ENCODE peak calls at places on chromosomes 12 and 14, in nine cellular contexts. One of them, this sample, is unnamed.

GRCh38 chr12:27549801-27550652 is 26.0 kb downstream of the PPFIBP1 start:
- DNase-seq in type B pancreatic cell: no peak
- DNase-seq in HuH-7.5: peak
- DNase-seq in mucosa of gallbladder: peak
- DNase-seq in ELF-1: peak
- DNase-seq in thoracic aorta: peak
- DNase-seq in MCF 10A: peak
- DNase-seq in hypothalamus: peak
- DNase-seq in stimulated activated CD4-positive, alpha-beta T cell treated with anti-CD3 and anti-CD28 coated beads, Interleukin-2, amount 100 ng/mL, for 24 hours: no peak
- DNase-seq in this sample: peak

GRCh38 chr12:104296718-104297117 is 6.8 kb upstream of the EID3 start:
- DNase-seq in type B pancreatic cell: no peak
- DNase-seq in HuH-7.5: no peak
- DNase-seq in mucosa of gallbladder: no peak
- DNase-seq in ELF-1: no peak
- DNase-seq in thoracic aorta: no peak
- DNase-seq in MCF 10A: no peak
- DNase-seq in hypothalamus: no peak
- DNase-seq in stimulated activated CD4-positive, alpha-beta T cell treated with anti-CD3 and anti-CD28 coated beads, Interleukin-2, amount 100 ng/mL, for 24 hours: no peak
- DNase-seq in this sample: no peak

GRCh38 chr12:51247523-51248206 is 9.0 kb downstream of the DAZAP2 start:
- DNase-seq in type B pancreatic cell: no peak
- DNase-seq in HuH-7.5: no peak
- DNase-seq in mucosa of gallbladder: no peak
- DNase-seq in ELF-1: no peak
- DNase-seq in thoracic aorta: no peak
- DNase-seq in MCF 10A: no peak
- DNase-seq in hypothalamus: no peak
- DNase-seq in stimulated activated CD4-positive, alpha-beta T cell treated with anti-CD3 and anti-CD28 coated beads, Interleukin-2, amount 100 ng/mL, for 24 hours: no peak
- DNase-seq in this sample: peak

GRCh38 chr12:131323879-131324278 is 370.2 kb downstream of the ADGRD1 start:
- DNase-seq in type B pancreatic cell: no peak
- DNase-seq in HuH-7.5: no peak
- DNase-seq in mucosa of gallbladder: no peak
- DNase-seq in ELF-1: no peak
- DNase-seq in thoracic aorta: no peak
- DNase-seq in MCF 10A: no peak
- DNase-seq in hypothalamus: no peak
- DNase-seq in stimulated activated CD4-positive, alpha-beta T cell treated with anti-CD3 and anti-CD28 coated beads, Interleukin-2, amount 100 ng/mL, for 24 hours: no peak
- DNase-seq in this sample: no peak

GRCh38 chr12:95623554-95624170 is 72.4 kb upstream of the USP44 start:
- DNase-seq in type B pancreatic cell: no peak
- DNase-seq in HuH-7.5: peak
- DNase-seq in mucosa of gallbladder: peak
- DNase-seq in ELF-1: peak
- DNase-seq in thoracic aorta: no peak
- DNase-seq in MCF 10A: peak
- DNase-seq in hypothalamus: peak
- DNase-seq in stimulated activated CD4-positive, alpha-beta T cell treated with anti-CD3 and anti-CD28 coated beads, Interleukin-2, amount 100 ng/mL, for 24 hours: peak
- DNase-seq in this sample: peak

GRCh38 chr14:24092960-24093900 is 881 bp upstream of the PCK2 start:
- DNase-seq in type B pancreatic cell: no peak
- DNase-seq in HuH-7.5: no peak
- DNase-seq in mucosa of gallbladder: no peak
- DNase-seq in ELF-1: no peak
- DNase-seq in thoracic aorta: no peak
- DNase-seq in MCF 10A: no peak
- DNase-seq in hypothalamus: no peak
- DNase-seq in stimulated activated CD4-positive, alpha-beta T cell treated with anti-CD3 and anti-CD28 coated beads, Interleukin-2, amount 100 ng/mL, for 24 hours: no peak
- DNase-seq in this sample: no peak

GRCh38 chr12:109731231-109731731 is 17.7 kb downstream of the FAM222A start:
- DNase-seq in type B pancreatic cell: no peak
- DNase-seq in HuH-7.5: no peak
- DNase-seq in mucosa of gallbladder: no peak
- DNase-seq in ELF-1: no peak
- DNase-seq in thoracic aorta: no peak
- DNase-seq in MCF 10A: no peak
- DNase-seq in hypothalamus: no peak
- DNase-seq in stimulated activated CD4-positive, alpha-beta T cell treated with anti-CD3 and anti-CD28 coated beads, Interleukin-2, amount 100 ng/mL, for 24 hours: no peak
- DNase-seq in this sample: no peak

GRCh38 chr12:124786065-124786964 is 77.3 kb downstream of the SCARB1 start:
- DNase-seq in type B pancreatic cell: peak
- DNase-seq in HuH-7.5: no peak
- DNase-seq in mucosa of gallbladder: peak
- DNase-seq in ELF-1: peak
- DNase-seq in thoracic aorta: peak
- DNase-seq in MCF 10A: no peak
- DNase-seq in hypothalamus: peak
- DNase-seq in stimulated activated CD4-positive, alpha-beta T cell treated with anti-CD3 and anti-CD28 coated beads, Interleukin-2, amount 100 ng/mL, for 24 hours: no peak
- DNase-seq in this sample: no peak

GRCh38 chr12:120999191-121000120 is 16.8 kb downstream of the C12orf43 start:
- DNase-seq in type B pancreatic cell: no peak
- DNase-seq in HuH-7.5: no peak
- DNase-seq in mucosa of gallbladder: no peak
- DNase-seq in ELF-1: peak
- DNase-seq in thoracic aorta: no peak
- DNase-seq in MCF 10A: no peak
- DNase-seq in hypothalamus: no peak
- DNase-seq in stimulated activated CD4-positive, alpha-beta T cell treated with anti-CD3 and anti-CD28 coated beads, Interleukin-2, amount 100 ng/mL, for 24 hours: peak
- DNase-seq in this sample: no peak

GRCh38 chr14:76320486-76320885 is 55.5 kb upstream of the ESRRB start:
- DNase-seq in type B pancreatic cell: no peak
- DNase-seq in HuH-7.5: no peak
- DNase-seq in mucosa of gallbladder: no peak
- DNase-seq in ELF-1: no peak
- DNase-seq in thoracic aorta: no peak
- DNase-seq in MCF 10A: no peak
- DNase-seq in hypothalamus: no peak
- DNase-seq in stimulated activated CD4-positive, alpha-beta T cell treated with anti-CD3 and anti-CD28 coated beads, Interleukin-2, amount 100 ng/mL, for 24 hours: no peak
- DNase-seq in this sample: no peak

GRCh38 chr14:30295980-30296379 is 263.0 kb upstream of the G2E3 start:
- DNase-seq in type B pancreatic cell: no peak
- DNase-seq in HuH-7.5: no peak
- DNase-seq in mucosa of gallbladder: no peak
- DNase-seq in ELF-1: no peak
- DNase-seq in thoracic aorta: no peak
- DNase-seq in MCF 10A: peak
- DNase-seq in hypothalamus: no peak
- DNase-seq in stimulated activated CD4-positive, alpha-beta T cell treated with anti-CD3 and anti-CD28 coated beads, Interleukin-2, amount 100 ng/mL, for 24 hours: no peak
- DNase-seq in this sample: no peak

GRCh38 chr12:19031032-19031431 is 98.5 kb upstream of the PLEKHA5 start:
- DNase-seq in type B pancreatic cell: no peak
- DNase-seq in HuH-7.5: no peak
- DNase-seq in mucosa of gallbladder: no peak
- DNase-seq in ELF-1: no peak
- DNase-seq in thoracic aorta: no peak
- DNase-seq in MCF 10A: peak
- DNase-seq in hypothalamus: no peak
- DNase-seq in stimulated activated CD4-positive, alpha-beta T cell treated with anti-CD3 and anti-CD28 coated beads, Interleukin-2, amount 100 ng/mL, for 24 hours: no peak
- DNase-seq in this sample: peak

GRCh38 chr12:1758887-1759286 is 61.5 kb upstream of the LRTM2 start:
- DNase-seq in type B pancreatic cell: no peak
- DNase-seq in HuH-7.5: no peak
- DNase-seq in mucosa of gallbladder: no peak
- DNase-seq in ELF-1: no peak
- DNase-seq in thoracic aorta: no peak
- DNase-seq in MCF 10A: no peak
- DNase-seq in hypothalamus: no peak
- DNase-seq in stimulated activated CD4-positive, alpha-beta T cell treated with anti-CD3 and anti-CD28 coated beads, Interleukin-2, amount 100 ng/mL, for 24 hours: no peak
- DNase-seq in this sample: no peak

GRCh38 chr12:32548691-32549412 is 130.2 kb upstream of the DNM1L start:
- DNase-seq in type B pancreatic cell: no peak
- DNase-seq in HuH-7.5: no peak
- DNase-seq in mucosa of gallbladder: peak
- DNase-seq in ELF-1: no peak
- DNase-seq in thoracic aorta: peak
- DNase-seq in MCF 10A: peak
- DNase-seq in hypothalamus: no peak
- DNase-seq in stimulated activated CD4-positive, alpha-beta T cell treated with anti-CD3 and anti-CD28 coated beads, Interleukin-2, amount 100 ng/mL, for 24 hours: no peak
- DNase-seq in this sample: no peak

This sample was measured in A673.